ENCODE peak calls at places on chromosomes 4 and X, in nine cellular contexts. One of them, this sample, is unnamed.

GRCh38 chrX:45771114-45771513 is 570.4 kb upstream of the DIPK2B start:
- DNase-seq in stimulated activated CD8-positive, alpha-beta memory T cell treated with anti-CD3 and anti-CD28 coated beads, Interleukin-4, amount 100 ng/mL, for 1 hour: no peak
- DNase-seq in OCI-LY7: no peak
- DNase-seq in ecto neural progenitor cell: no peak
- DNase-seq in AG08396: peak; percentile 64
- DNase-seq in A673: peak; percentile 49
- DNase-seq in heart left ventricle: no peak
- DNase-seq in BE2C: no peak
- DNase-seq in ACHN: peak; percentile 84
- DNase-seq in this sample: no peak

GRCh38 chr4:114417214-114417613 is 181.4 kb upstream of the UGT8 start:
- DNase-seq in BE2C: no peak
- DNase-seq in stimulated activated CD8-positive, alpha-beta memory T cell treated with anti-CD3 and anti-CD28 coated beads, Interleukin-4, amount 100 ng/mL, for 1 hour: no peak
- DNase-seq in A673: peak; percentile 14
- DNase-seq in heart left ventricle: no peak
- DNase-seq in AG08396: no peak
- DNase-seq in OCI-LY7: peak; percentile 18
- DNase-seq in ecto neural progenitor cell: no peak
- DNase-seq in ACHN: peak; percentile 11
- DNase-seq in this sample: no peak

GRCh38 chr4:143482753-143483362 is 30.6 kb upstream of the SMARCA5 start:
- DNase-seq in BE2C: no peak
- DNase-seq in stimulated activated CD8-positive, alpha-beta memory T cell treated with anti-CD3 and anti-CD28 coated beads, Interleukin-4, amount 100 ng/mL, for 1 hour: no peak
- DNase-seq in heart left ventricle: no peak
- DNase-seq in AG08396: peak; percentile 43
- DNase-seq in OCI-LY7: peak; percentile 77
- DNase-seq in ACHN: peak; percentile 55
- DNase-seq in A673: peak; percentile 68
- DNase-seq in ecto neural progenitor cell: no peak
- DNase-seq in this sample: no peak

GRCh38 chrX:118495958-118496762 is 545 bp downstream of the DOCK11 start:
- DNase-seq in heart left ventricle: peak; percentile 80
- DNase-seq in A673: peak; percentile 10
- DNase-seq in ACHN: peak; percentile 21
- DNase-seq in BE2C: peak; percentile 45
- DNase-seq in ecto neural progenitor cell: no peak
- DNase-seq in OCI-LY7: peak; percentile 84
- DNase-seq in stimulated activated CD8-positive, alpha-beta memory T cell treated with anti-CD3 and anti-CD28 coated beads, Interleukin-4, amount 100 ng/mL, for 1 hour: no peak
- DNase-seq in AG08396: no peak
- DNase-seq in this sample: peak; percentile 26

GRCh38 chr4:89838005-89838404 is 1.0 kb upstream of the SNCA start:
- DNase-seq in A673: peak; percentile 4
- DNase-seq in stimulated activated CD8-positive, alpha-beta memory T cell treated with anti-CD3 and anti-CD28 coated beads, Interleukin-4, amount 100 ng/mL, for 1 hour: no peak
- DNase-seq in heart left ventricle: no peak
- DNase-seq in ecto neural progenitor cell: peak; percentile 51
- DNase-seq in AG08396: peak; percentile 10
- DNase-seq in BE2C: no peak
- DNase-seq in ACHN: peak; percentile 21
- DNase-seq in OCI-LY7: no peak
- DNase-seq in this sample: peak; percentile 47

GRCh38 chr4:16952462-16952871 is 54.0 kb upstream of the LDB2 start:
- DNase-seq in BE2C: no peak
- DNase-seq in stimulated activated CD8-positive, alpha-beta memory T cell treated with anti-CD3 and anti-CD28 coated beads, Interleukin-4, amount 100 ng/mL, for 1 hour: no peak
- DNase-seq in heart left ventricle: no peak
- DNase-seq in ACHN: no peak
- DNase-seq in ecto neural progenitor cell: no peak
- DNase-seq in A673: peak; percentile 54
- DNase-seq in OCI-LY7: no peak
- DNase-seq in AG08396: no peak
- DNase-seq in this sample: no peak

GRCh38 chr4:4673070-4673469 is 131.2 kb upstream of the STX18 start:
- DNase-seq in ACHN: peak; percentile 6
- DNase-seq in OCI-LY7: peak; percentile 3
- DNase-seq in AG08396: peak; percentile 28
- DNase-seq in stimulated activated CD8-positive, alpha-beta memory T cell treated with anti-CD3 and anti-CD28 coated beads, Interleukin-4, amount 100 ng/mL, for 1 hour: no peak
- DNase-seq in A673: peak; percentile 93
- DNase-seq in heart left ventricle: no peak
- DNase-seq in ecto neural progenitor cell: peak; percentile 93
- DNase-seq in BE2C: peak; percentile 98
- DNase-seq in this sample: no peak

GRCh38 chr4:183200453-183200852 is 101.4 kb downstream of the WWC2 start:
- DNase-seq in stimulated activated CD8-positive, alpha-beta memory T cell treated with anti-CD3 and anti-CD28 coated beads, Interleukin-4, amount 100 ng/mL, for 1 hour: no peak
- DNase-seq in BE2C: peak; percentile 9
- DNase-seq in A673: peak; percentile 96
- DNase-seq in ecto neural progenitor cell: no peak
- DNase-seq in ACHN: peak; percentile 31
- DNase-seq in heart left ventricle: peak; percentile 67
- DNase-seq in OCI-LY7: no peak
- DNase-seq in AG08396: peak; percentile 65
- DNase-seq in this sample: no peak

GRCh38 chr4:86261634-86262033 is 98.2 kb downstream of the MAPK10 start:
- DNase-seq in heart left ventricle: no peak
- DNase-seq in AG08396: no peak
- DNase-seq in ecto neural progenitor cell: no peak
- DNase-seq in A673: no peak
- DNase-seq in BE2C: no peak
- DNase-seq in ACHN: no peak
- DNase-seq in OCI-LY7: no peak
- DNase-seq in stimulated activated CD8-positive, alpha-beta memory T cell treated with anti-CD3 and anti-CD28 coated beads, Interleukin-4, amount 100 ng/mL, for 1 hour: no peak
- DNase-seq in this sample: no peak

GRCh38 chrX:55640854-55641253 is 17.7 kb downstream of the FOXR2 start:
- DNase-seq in heart left ventricle: no peak
- DNase-seq in ACHN: no peak
- DNase-seq in ecto neural progenitor cell: no peak
- DNase-seq in stimulated activated CD8-positive, alpha-beta memory T cell treated with anti-CD3 and anti-CD28 coated beads, Interleukin-4, amount 100 ng/mL, for 1 hour: no peak
- DNase-seq in AG08396: no peak
- DNase-seq in BE2C: no peak
- DNase-seq in A673: no peak
- DNase-seq in OCI-LY7: no peak
- DNase-seq in this sample: no peak

GRCh38 chrX:45849261-45849660 is 648.6 kb upstream of the DIPK2B start:
- DNase-seq in OCI-LY7: no peak
- DNase-seq in ACHN: peak; percentile 74
- DNase-seq in AG08396: peak; percentile 65
- DNase-seq in BE2C: no peak
- DNase-seq in stimulated activated CD8-positive, alpha-beta memory T cell treated with anti-CD3 and anti-CD28 coated beads, Interleukin-4, amount 100 ng/mL, for 1 hour: no peak
- DNase-seq in A673: peak; percentile 67
- DNase-seq in ecto neural progenitor cell: no peak
- DNase-seq in heart left ventricle: no peak
- DNase-seq in this sample: no peak

GRCh38 chr4:73740353-73740778 is at the start of gene CXCL8:
- DNase-seq in A673: peak; percentile 79
- DNase-seq in BE2C: no peak
- DNase-seq in OCI-LY7: peak; percentile 2
- DNase-seq in heart left ventricle: peak; percentile 68
- DNase-seq in ecto neural progenitor cell: no peak
- DNase-seq in AG08396: peak; percentile 13
- DNase-seq in ACHN: peak; percentile 78
- DNase-seq in stimulated activated CD8-positive, alpha-beta memory T cell treated with anti-CD3 and anti-CD28 coated beads, Interleukin-4, amount 100 ng/mL, for 1 hour: no peak
- DNase-seq in this sample: no peak

GRCh38 chrX:153773741-153774575 is 6.9 kb upstream of the SRPK3 start:
- DNase-seq in OCI-LY7: no peak
- DNase-seq in ACHN: no peak
- DNase-seq in heart left ventricle: no peak
- DNase-seq in stimulated activated CD8-positive, alpha-beta memory T cell treated with anti-CD3 and anti-CD28 coated beads, Interleukin-4, amount 100 ng/mL, for 1 hour: no peak
- DNase-seq in A673: no peak
- DNase-seq in ecto neural progenitor cell: no peak
- DNase-seq in AG08396: no peak
- DNase-seq in BE2C: no peak
- DNase-seq in this sample: no peak

GRCh38 chr4:14513471-14513870 is 488.8 kb upstream of the CPEB2 start:
- DNase-seq in ACHN: no peak
- DNase-seq in stimulated activated CD8-positive, alpha-beta memory T cell treated with anti-CD3 and anti-CD28 coated beads, Interleukin-4, amount 100 ng/mL, for 1 hour: no peak
- DNase-seq in ecto neural progenitor cell: no peak
- DNase-seq in A673: no peak
- DNase-seq in AG08396: no peak
- DNase-seq in heart left ventricle: no peak
- DNase-seq in BE2C: no peak
- DNase-seq in OCI-LY7: no peak
- DNase-seq in this sample: no peak

GRCh38 chrX:113124693-113125092 is 284.1 kb upstream of the AMOT start:
- DNase-seq in BE2C: no peak
- DNase-seq in AG08396: no peak
- DNase-seq in A673: no peak
- DNase-seq in ACHN: no peak
- DNase-seq in ecto neural progenitor cell: no peak
- DNase-seq in stimulated activated CD8-positive, alpha-beta memory T cell treated with anti-CD3 and anti-CD28 coated beads, Interleukin-4, amount 100 ng/mL, for 1 hour: no peak
- DNase-seq in OCI-LY7: no peak
- DNase-seq in heart left ventricle: no peak
- DNase-seq in this sample: no peak

GRCh38 chr4:146428298-146428697 is 93.4 kb downstream of the SLC10A7 start:
- DNase-seq in AG08396: no peak
- DNase-seq in ecto neural progenitor cell: no peak
- DNase-seq in stimulated activated CD8-positive, alpha-beta memory T cell treated with anti-CD3 and anti-CD28 coated beads, Interleukin-4, amount 100 ng/mL, for 1 hour: no peak
- DNase-seq in OCI-LY7: no peak
- DNase-seq in heart left ventricle: no peak
- DNase-seq in BE2C: no peak
- DNase-seq in A673: no peak
- DNase-seq in ACHN: no peak
- DNase-seq in this sample: no peak

GRCh38 chr4:182144621-182145359 is 98.4 kb upstream of the TENM3 start:
- DNase-seq in ACHN: peak; percentile 31
- DNase-seq in ecto neural progenitor cell: peak; percentile 66
- DNase-seq in A673: peak; percentile 24
- DNase-seq in AG08396: peak; percentile 38
- DNase-seq in heart left ventricle: no peak
- DNase-seq in BE2C: peak; percentile 57
- DNase-seq in stimulated activated CD8-positive, alpha-beta memory T cell treated with anti-CD3 and anti-CD28 coated beads, Interleukin-4, amount 100 ng/mL, for 1 hour: no peak
- DNase-seq in OCI-LY7: no peak
- DNase-seq in this sample: no peak

GRCh38 chrX:102950908-102951866 is 14.1 kb downstream of the RAB40AL start:
- DNase-seq in BE2C: peak; percentile 57
- DNase-seq in stimulated activated CD8-positive, alpha-beta memory T cell treated with anti-CD3 and anti-CD28 coated beads, Interleukin-4, amount 100 ng/mL, for 1 hour: no peak
- DNase-seq in heart left ventricle: no peak
- DNase-seq in A673: peak; percentile 74
- DNase-seq in OCI-LY7: peak; percentile 16
- DNase-seq in ecto neural progenitor cell: peak; percentile 67
- DNase-seq in AG08396: peak; percentile 27
- DNase-seq in ACHN: peak; percentile 46
- DNase-seq in this sample: peak; percentile 57

GRCh38 chr4:162682651-162683050 is 484.0 kb downstream of the NAF1 start:
- DNase-seq in stimulated activated CD8-positive, alpha-beta memory T cell treated with anti-CD3 and anti-CD28 coated beads, Interleukin-4, amount 100 ng/mL, for 1 hour: no peak
- DNase-seq in ecto neural progenitor cell: no peak
- DNase-seq in A673: no peak
- DNase-seq in AG08396: no peak
- DNase-seq in OCI-LY7: no peak
- DNase-seq in BE2C: no peak
- DNase-seq in heart left ventricle: no peak
- DNase-seq in ACHN: no peak
- DNase-seq in this sample: no peak

GRCh38 chr4:182231080-182231479 is 12.1 kb upstream of the TENM3 start:
- DNase-seq in AG08396: no peak
- DNase-seq in ACHN: no peak
- DNase-seq in stimulated activated CD8-positive, alpha-beta memory T cell treated with anti-CD3 and anti-CD28 coated beads, Interleukin-4, amount 100 ng/mL, for 1 hour: no peak
- DNase-seq in heart left ventricle: no peak
- DNase-seq in ecto neural progenitor cell: no peak
- DNase-seq in BE2C: no peak
- DNase-seq in A673: no peak
- DNase-seq in OCI-LY7: no peak
- DNase-seq in this sample: no peak

GRCh38 chrX:53479295-53479694 is 45.1 kb upstream of the HSD17B10 start:
- DNase-seq in AG08396: no peak
- DNase-seq in BE2C: peak; percentile 64
- DNase-seq in stimulated activated CD8-positive, alpha-beta memory T cell treated with anti-CD3 and anti-CD28 coated beads, Interleukin-4, amount 100 ng/mL, for 1 hour: no peak
- DNase-seq in ACHN: peak; percentile 54
- DNase-seq in heart left ventricle: no peak
- DNase-seq in OCI-LY7: no peak
- DNase-seq in ecto neural progenitor cell: no peak
- DNase-seq in A673: peak; percentile 77
- DNase-seq in this sample: no peak

GRCh38 chrX:129957241-129958099 is 25.0 kb upstream of the BCORL1 start:
- DNase-seq in BE2C: peak; percentile 66
- DNase-seq in heart left ventricle: peak; percentile 81
- DNase-seq in stimulated activated CD8-positive, alpha-beta memory T cell treated with anti-CD3 and anti-CD28 coated beads, Interleukin-4, amount 100 ng/mL, for 1 hour: no peak
- DNase-seq in AG08396: peak; percentile 58
- DNase-seq in ACHN: peak; percentile 48
- DNase-seq in ecto neural progenitor cell: peak; percentile 82
- DNase-seq in A673: peak; percentile 44
- DNase-seq in OCI-LY7: peak; percentile 77
- DNase-seq in this sample: peak; percentile 55

GRCh38 chrX:28135378-28136047 is 154.3 kb upstream of the DCAF8L1 start:
- DNase-seq in stimulated activated CD8-positive, alpha-beta memory T cell treated with anti-CD3 and anti-CD28 coated beads, Interleukin-4, amount 100 ng/mL, for 1 hour: no peak
- DNase-seq in A673: no peak
- DNase-seq in AG08396: no peak
- DNase-seq in heart left ventricle: no peak
- DNase-seq in BE2C: no peak
- DNase-seq in ACHN: no peak
- DNase-seq in OCI-LY7: no peak
- DNase-seq in ecto neural progenitor cell: no peak
- DNase-seq in this sample: no peak

This sample was measured in NCI-H446.